ENCODE peak calls at places on chromosomes 12 and 14, in seven cellular contexts. E is ovary, R is colonic mucosa, C is K562, F is cardiac fibroblast, S is fibroblast of lung, I is AG10803. T is an unnamed sample.
A peak's percentile ranks its signal among the peaks of the same experiment; 100 is the strongest.

GRCh38 chr14:94903338-94903737 is 133.4 kb upstream of the GSC start:
- DNase-seq in E (no peak), R (no peak), C (no peak), F (no peak), S (no peak), I (no peak), T (no peak)

GRCh38 chr14:68140111-68140741 is 320.6 kb downstream of the RAD51B start:
- DNase-seq in E (peak; percentile 72), R (peak; percentile 74), C (no peak), F (peak; percentile 93), S (peak; percentile 100), I (peak; percentile 100), T (peak; percentile 99)

GRCh38 chr12:75986001-75986739 is 45.4 kb downstream of the PHLDA1 start:
- DNase-seq in E (no peak), R (peak; percentile 33), C (no peak), F (no peak), S (no peak), I (no peak), T (no peak)

GRCh38 chr14:32414808-32415255 is 85.7 kb downstream of the AKAP6 start:
- DNase-seq in E (no peak), R (no peak), C (no peak), F (peak; percentile 35), S (peak; percentile 38), I (peak; percentile 45), T (peak; percentile 40)

GRCh38 chr12:67942704-67943103 is 46.5 kb upstream of the IFNG-AS1 start:
- DNase-seq in E (no peak), R (no peak), C (no peak), F (no peak), S (no peak), I (no peak), T (no peak)

GRCh38 chr12:9115731-9116689 is at the start of gene A2M:
- DNase-seq in E (no peak), R (no peak), C (no peak), F (peak; percentile 89), S (peak; percentile 1), I (peak; percentile 5), T (peak; percentile 73)

GRCh38 chr12:2687058-2687457 is 107.7 kb upstream of the FKBP4 start:
- DNase-seq in E (no peak), R (no peak), C (no peak), F (no peak), S (no peak), I (no peak), T (no peak)

GRCh38 chr14:71320734-71321555 is 413.7 kb downstream of the PCNX1 start:
- DNase-seq in E (peak; percentile 57), R (peak; percentile 62), C (peak; percentile 62), F (peak; percentile 71), S (peak; percentile 72), I (peak; percentile 66), T (peak; percentile 39)

GRCh38 chr12:124379938-124380754 is 85.3 kb downstream of the RFLNA start:
- DNase-seq in E (peak; percentile 77), R (no peak), C (no peak), F (peak; percentile 93), S (peak; percentile 94), I (peak; percentile 89), T (peak; percentile 85)

GRCh38 chr14:76990084-76990483 is 38.4 kb downstream of the IRF2BPL start:
- DNase-seq in E (no peak), R (no peak), C (no peak), F (no peak), S (no peak), I (no peak), T (no peak)

GRCh38 chr12:121918679-121919038 is 267 bp downstream of the CFAP251 start:
- DNase-seq in E (no peak), R (no peak), C (no peak), F (no peak), S (no peak), I (no peak), T (no peak)

GRCh38 chr14:59407246-59407615 is 57.9 kb downstream of the GPR135 start:
- DNase-seq in E (no peak), R (no peak), C (no peak), F (peak; percentile 96), S (peak; percentile 93), I (peak; percentile 94), T (peak; percentile 95)

GRCh38 chr12:66409195-66409871 is 107.0 kb downstream of the HELB start:
- DNase-seq in E (no peak), R (peak; percentile 33), C (peak; percentile 57), F (peak; percentile 89), S (peak; percentile 52), I (peak; percentile 76), T (peak; percentile 81)

GRCh38 chr14:20487402-20487742 is 18.0 kb upstream of the RNASE10 start:
- DNase-seq in E (no peak), R (no peak), C (no peak), F (no peak), S (no peak), I (no peak), T (no peak)

GRCh38 chr14:20489093-20489994 is 16.0 kb upstream of the RNASE10 start:
- DNase-seq in E (no peak), R (no peak), C (no peak), F (peak; percentile 42), S (no peak), I (no peak), T (peak; percentile 57)

GRCh38 chr14:20492486-20492885 is 12.9 kb upstream of the RNASE10 start:
- DNase-seq in E (no peak), R (no peak), C (no peak), F (no peak), S (peak; percentile 53), I (no peak), T (no peak)

GRCh38 chr14:20493634-20494033 is 11.7 kb upstream of the RNASE10 start:
- DNase-seq in E (no peak), R (peak; percentile 24), C (no peak), F (no peak), S (no peak), I (no peak), T (no peak)

DNA sequence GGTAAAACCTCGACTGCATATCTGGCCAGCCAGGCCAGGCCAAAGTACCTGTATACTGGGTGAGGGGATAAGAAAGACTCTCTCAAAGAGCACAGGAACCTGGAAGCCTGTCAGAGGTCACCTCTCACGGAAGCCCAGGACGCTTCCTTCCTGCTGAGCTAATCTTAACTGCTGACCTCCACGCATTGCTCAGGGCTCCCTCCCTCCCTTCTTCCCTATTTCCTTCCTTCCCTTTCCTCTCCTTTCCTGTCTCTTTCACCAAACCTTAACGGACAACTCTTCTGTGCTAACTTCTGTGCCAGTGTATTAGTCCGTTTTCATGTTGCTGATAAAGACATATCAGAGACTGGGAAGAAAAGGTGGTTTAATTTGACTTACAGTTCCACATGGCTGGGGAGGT is 14.8 kb upstream of the RNASE10 start:
- DNase-seq in E (no peak), R (no peak), C (peak; percentile 62), F (no peak), S (no peak), I (no peak), T (no peak)
- H3K4me3 ChIP-seq in E (no peak overlapping the region), R (no peak overlapping the region), C (no peak overlapping the region), F (no peak overlapping the region), S (no peak overlapping the region), I (no peak overlapping the region), T (no peak overlapping the region)

DNA sequence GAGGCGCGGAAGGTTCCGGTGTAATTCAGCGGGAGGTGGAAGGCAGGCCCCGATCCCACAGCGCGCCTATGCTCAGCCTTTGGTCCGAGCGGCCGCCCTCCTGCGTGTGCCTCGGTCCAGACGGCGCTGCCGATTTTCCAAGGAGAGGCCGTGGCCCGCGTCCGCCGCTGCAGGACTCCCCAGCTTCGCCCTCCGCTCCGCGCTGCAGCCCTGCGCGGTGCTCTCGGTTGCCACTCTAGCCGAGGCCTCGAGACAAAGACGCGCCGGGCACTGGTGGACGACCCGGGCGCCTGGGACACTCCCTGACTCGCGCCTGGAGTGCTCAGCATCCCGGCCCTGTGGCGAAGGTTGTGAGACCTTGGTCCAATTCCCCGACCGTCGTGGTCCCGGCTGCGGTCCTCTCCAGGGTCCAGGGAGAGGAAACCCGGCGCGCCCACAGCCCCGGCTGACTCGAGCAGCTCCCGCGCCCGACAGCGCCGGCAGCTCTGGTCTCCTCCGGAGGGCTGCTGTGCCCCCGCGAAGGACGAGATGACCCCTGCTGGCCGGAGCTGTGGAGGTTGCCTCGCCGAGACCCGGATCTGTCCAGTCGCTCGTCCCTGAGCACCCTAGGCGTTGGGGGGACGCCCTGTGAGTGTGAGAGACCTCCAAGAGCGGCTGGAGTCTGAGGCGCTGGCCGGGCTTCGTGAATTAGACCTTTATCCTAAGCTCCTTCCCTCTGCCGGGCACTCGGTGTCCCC is 6.5 kb downstream of the HOXC12 start:
- DNase-seq in E (no peak), R (no peak), C (peak; percentile 33), F (no peak), S (no peak), I (no peak), T (no peak)
- TF ChIP-seq CTCF in E (no peak), R (no peak), C (no peak), F (no peak), S (no peak), I (no peak), T (peak; percentile 16)

DNA sequence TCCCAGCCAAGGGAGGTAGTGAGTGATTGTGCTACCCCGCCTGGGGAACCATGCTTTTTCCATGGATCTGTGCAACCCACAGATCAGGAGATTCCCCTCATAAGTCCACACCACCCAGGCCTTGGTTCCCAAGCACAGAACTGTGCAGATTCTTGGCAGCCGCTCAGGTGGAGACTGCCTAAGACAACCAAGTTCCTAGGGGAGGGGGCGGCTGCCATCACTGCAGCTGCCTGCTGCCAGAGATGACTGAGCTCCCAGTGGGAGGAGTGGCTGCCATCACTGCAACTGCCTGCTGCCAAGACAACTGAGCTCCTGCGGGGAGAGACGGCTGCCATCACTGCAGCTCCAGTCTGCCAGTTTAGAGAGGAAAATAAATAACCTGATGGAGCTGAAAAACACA is 138.3 kb upstream of the GARIN2 start:
- DNase-seq in E (no peak), R (no peak), C (no peak), F (no peak), S (peak; percentile 17), I (no peak), T (no peak)
- H3K4me3 ChIP-seq in E (no peak overlapping the region), R (no peak overlapping the region), C (no peak overlapping the region), F (no peak overlapping the region), S (no peak overlapping the region), I (no peak overlapping the region), T (no peak overlapping the region)

GRCh38 chr14:61458766-61459165 is 137.4 kb downstream of the PRKCH start:
- DNase-seq in E (no peak), R (no peak), C (no peak), F (no peak), S (no peak), I (no peak), T (no peak)

GRCh38 chr14:61459229-61459628 is 137.8 kb downstream of the PRKCH start:
- DNase-seq in E (no peak), R (no peak), C (no peak), F (no peak), S (no peak), I (no peak), T (no peak)

GRCh38 chr14:61455351-61455750 is 134.0 kb downstream of the PRKCH start:
- DNase-seq in E (no peak), R (no peak), C (no peak), F (no peak), S (no peak), I (no peak), T (no peak)

GRCh38 chr14:61454545-61454944 is 133.2 kb downstream of the PRKCH start:
- DNase-seq in E (no peak), R (no peak), C (no peak), F (no peak), S (no peak), I (no peak), T (no peak)

DNA sequence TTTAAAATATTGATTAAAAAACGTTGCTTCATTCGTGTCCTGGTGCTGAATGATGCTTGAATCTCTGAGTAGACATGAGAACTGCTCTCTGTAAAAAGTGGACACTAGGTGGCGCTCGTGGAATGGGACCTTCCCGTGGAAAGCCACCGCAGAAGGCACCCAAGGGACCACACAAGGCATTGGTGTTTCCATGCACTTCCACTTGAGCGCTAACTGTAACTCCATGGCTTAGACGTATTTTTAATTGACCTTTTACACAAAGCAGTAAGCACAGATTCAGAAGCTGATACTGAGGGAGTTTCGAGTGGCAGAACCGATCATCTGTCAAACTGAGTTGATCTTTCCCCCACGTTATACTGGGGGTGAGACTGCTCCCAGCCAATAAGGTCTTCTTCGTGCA is 135.3 kb downstream of the PRKCH start:
- DNase-seq in E (peak; percentile 65), R (peak; percentile 90), C (peak; percentile 76), F (peak; percentile 87), S (peak; percentile 56), I (peak; percentile 76), T (peak; percentile 80)
- TF ChIP-seq CTCF in E (peak; percentile 70), R (peak; percentile 86), C (peak; percentile 72), F (peak; percentile 85), S (peak; percentile 75), I (peak; percentile 89), T (peak; percentile 91)